ENCODE peak calls at places on chromosome 15, in four cellular contexts. One of them, this sample, is unnamed.
A peak's percentile ranks its signal among the peaks of the same experiment; 100 is the strongest.

GRCh38 chr15:89335289-89336041 is 841 bp upstream of the POLG start:
- DNase-seq in fibroblast of pulmonary artery: no peak
- DNase-seq in fibroblast of mammary gland: no peak
- DNase-seq in IMR-90: no peak
- DNase-seq in this sample: no peak

GRCh38 chr15:64902863-64903262 is 8.8 kb upstream of the ANKDD1A start:
- DNase-seq in fibroblast of mammary gland: no peak
- DNase-seq in fibroblast of pulmonary artery: peak; percentile 29
- DNase-seq in IMR-90: no peak
- DNase-seq in this sample: no peak

GRCh38 chr15:72206677-72207000 is 9.1 kb upstream of the GRAMD2A start:
- DNase-seq in IMR-90: no peak
- DNase-seq in fibroblast of pulmonary artery: no peak
- DNase-seq in fibroblast of mammary gland: no peak
- DNase-seq in this sample: no peak

GRCh38 chr15:72358532-72359180 is 17.2 kb downstream of the HEXA start:
- DNase-seq in IMR-90: peak; percentile 85
- DNase-seq in fibroblast of pulmonary artery: peak; percentile 81
- DNase-seq in fibroblast of mammary gland: peak; percentile 93
- DNase-seq in this sample: peak; percentile 71

GRCh38 chr15:65087411-65087810 is 10.9 kb downstream of the KBTBD13 start:
- DNase-seq in fibroblast of pulmonary artery: no peak
- DNase-seq in fibroblast of mammary gland: no peak
- DNase-seq in IMR-90: no peak
- DNase-seq in this sample: no peak

GRCh38 chr15:58302832-58303231 is 129.0 kb upstream of the LIPC start:
- DNase-seq in IMR-90: peak; percentile 40
- DNase-seq in fibroblast of pulmonary artery: no peak
- DNase-seq in fibroblast of mammary gland: no peak
- DNase-seq in this sample: no peak

GRCh38 chr15:94478763-94479162 is 247.4 kb downstream of the MCTP2 start:
- DNase-seq in fibroblast of pulmonary artery: no peak
- DNase-seq in IMR-90: no peak
- DNase-seq in fibroblast of mammary gland: no peak
- DNase-seq in this sample: no peak

GRCh38 chr15:71392821-71393220 is 277.6 kb downstream of the THSD4 start:
- DNase-seq in IMR-90: no peak
- DNase-seq in fibroblast of pulmonary artery: no peak
- DNase-seq in fibroblast of mammary gland: no peak
- DNase-seq in this sample: no peak

GRCh38 chr15:39456582-39457330 is 124.1 kb upstream of the THBS1 start:
- DNase-seq in fibroblast of mammary gland: no peak
- DNase-seq in IMR-90: no peak
- DNase-seq in fibroblast of pulmonary artery: no peak
- DNase-seq in this sample: peak; percentile 45

GRCh38 chr15:78437107-78437761 is 782 bp upstream of the IREB2 start:
- DNase-seq in fibroblast of mammary gland: no peak
- DNase-seq in fibroblast of pulmonary artery: no peak
- DNase-seq in IMR-90: peak; percentile 20
- DNase-seq in this sample: no peak
- H3K4me3 ChIP-seq in fibroblast of mammary gland: peak overlapping the region; percentile 90
- H3K4me3 ChIP-seq in fibroblast of pulmonary artery: peak overlapping the region; percentile 92
- H3K4me3 ChIP-seq in IMR-90: peak overlapping the region; percentile 79
- H3K4me3 ChIP-seq in this sample: peak overlapping the region; percentile 73

GRCh38 chr15:37682304-37682703 is 252.1 kb upstream of the TMCO5A start:
- DNase-seq in fibroblast of mammary gland: peak; percentile 36
- DNase-seq in fibroblast of pulmonary artery: peak; percentile 33
- DNase-seq in IMR-90: peak; percentile 27
- DNase-seq in this sample: peak; percentile 24
- TF ChIP-seq CTCF in fibroblast of mammary gland: peak; percentile 44
- TF ChIP-seq CTCF in fibroblast of pulmonary artery: peak; percentile 34
- TF ChIP-seq CTCF in IMR-90: peak; percentile 36
- TF ChIP-seq CTCF in this sample: peak; percentile 24

GRCh38 chr15:70321106-70321809 is 223.5 kb upstream of the TLE3 start:
- DNase-seq in IMR-90: no peak
- DNase-seq in fibroblast of pulmonary artery: no peak
- DNase-seq in fibroblast of mammary gland: no peak
- DNase-seq in this sample: no peak

GRCh38 chr15:70318594-70318993 is 220.9 kb upstream of the TLE3 start:
- DNase-seq in fibroblast of pulmonary artery: no peak
- DNase-seq in IMR-90: no peak
- DNase-seq in fibroblast of mammary gland: peak; percentile 64
- DNase-seq in this sample: no peak

GRCh38 chr15:70318996-70319465 is 221.3 kb upstream of the TLE3 start:
- DNase-seq in fibroblast of mammary gland: peak; percentile 98
- DNase-seq in fibroblast of pulmonary artery: peak; percentile 49
- DNase-seq in IMR-90: peak; percentile 74
- DNase-seq in this sample: peak; percentile 94

GRCh38 chr15:70320077-70320830 is 222.5 kb upstream of the TLE3 start:
- DNase-seq in fibroblast of mammary gland: peak; percentile 23
- DNase-seq in IMR-90: no peak
- DNase-seq in fibroblast of pulmonary artery: no peak
- DNase-seq in this sample: no peak

DNA sequence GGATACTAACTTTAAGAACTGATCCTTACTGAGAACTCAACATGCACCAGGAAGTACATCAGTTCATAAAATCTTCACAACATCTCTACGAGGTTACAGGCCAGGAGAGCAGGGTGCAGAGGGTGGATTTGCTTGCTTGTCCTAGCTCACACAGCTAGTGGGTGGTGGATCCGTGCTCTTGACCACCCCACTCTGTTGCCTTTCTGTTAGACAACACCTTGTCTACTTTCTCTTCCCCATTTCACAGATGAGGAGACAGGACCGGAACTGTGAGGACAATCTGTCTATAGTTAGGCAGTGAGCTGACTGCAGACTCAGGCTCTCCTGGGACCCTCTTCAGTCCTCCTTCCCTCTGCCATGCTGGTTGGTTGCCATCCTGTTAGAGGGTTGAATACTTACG is 221.7 kb upstream of the TLE3 start:
- DNase-seq in fibroblast of mammary gland: no peak
- DNase-seq in IMR-90: no peak
- DNase-seq in fibroblast of pulmonary artery: no peak
- DNase-seq in this sample: no peak
- H3K4me3 ChIP-seq in fibroblast of mammary gland: no peak overlapping the region
- H3K4me3 ChIP-seq in IMR-90: no peak overlapping the region
- H3K4me3 ChIP-seq in fibroblast of pulmonary artery: no peak overlapping the region
- H3K4me3 ChIP-seq in this sample: no peak overlapping the region

GRCh38 chr15:80654299-80654698 is 40.8 kb upstream of the ABHD17C start:
- DNase-seq in fibroblast of pulmonary artery: no peak
- DNase-seq in fibroblast of mammary gland: no peak
- DNase-seq in IMR-90: no peak
- DNase-seq in this sample: no peak
- TF ChIP-seq CTCF in fibroblast of pulmonary artery: no peak
- TF ChIP-seq CTCF in fibroblast of mammary gland: no peak
- TF ChIP-seq CTCF in IMR-90: no peak
- TF ChIP-seq CTCF in this sample: no peak